ENCODE peak calls at places on chromosome 1, in eight cellular contexts. B is cardiac muscle cell, A is Peyer's patch, Y is heart left ventricle, W is body of pancreas, P is A549, G is neuronal stem cell, C is MM.1S. U is an unnamed sample.

GRCh38 chr1:59142663-59143487 is 154.0 kb upstream of the FGGY start:
- DNase-seq in B (peak; percentile 95), A (no peak), Y (no peak), W (no peak), P (peak; percentile 91), G (no peak), C (no peak), U (no peak)

GRCh38 chr1:160084771-160085321 is 3.5 kb downstream of the KCNJ9 start:
- DNase-seq in B (no peak), A (no peak), Y (no peak), W (no peak), P (no peak), G (no peak), C (no peak), U (no peak)

GRCh38 chr1:159960721-159961381 is 6.8 kb upstream of the SLAMF9 start:
- DNase-seq in B (peak; percentile 89), A (peak; percentile 91), Y (no peak), W (no peak), P (peak; percentile 62), G (no peak), C (no peak), U (no peak)

GRCh38 chr1:99570486-99571089 is 75.3 kb upstream of the PALMD start:
- DNase-seq in B (no peak), A (no peak), Y (no peak), W (no peak), P (no peak), G (no peak), C (no peak), U (no peak)

GRCh38 chr1:22216210-22216883 is 73.5 kb upstream of the WNT4 start:
- DNase-seq in B (no peak), A (no peak), Y (no peak), W (no peak), P (no peak), G (no peak), C (no peak), U (peak; percentile 56)

GRCh38 chr1:3313579-3313955 is 140.9 kb upstream of the ARHGEF16 start:
- DNase-seq in B (peak; percentile 96), A (peak; percentile 71), Y (peak; percentile 90), W (peak; percentile 90), P (no peak), G (peak; percentile 40), C (no peak), U (peak; percentile 97)

GRCh38 chr1:84968865-84969264 is 28.0 kb downstream of the MCOLN2 start:
- DNase-seq in B (no peak), A (no peak), Y (no peak), W (no peak), P (no peak), G (no peak), C (no peak), U (no peak)

GRCh38 chr1:26029864-26030481 is 8.4 kb downstream of the EXTL1 start:
- DNase-seq in B (no peak), A (no peak), Y (no peak), W (no peak), P (no peak), G (no peak), C (no peak), U (no peak)

GRCh38 chr1:200351826-200352549 is 57.8 kb downstream of the ZNF281 start:
- DNase-seq in B (peak; percentile 98), A (no peak), Y (no peak), W (no peak), P (peak; percentile 28), G (no peak), C (peak; percentile 83), U (no peak)

GRCh38 chr1:167221126-167221803 is 579 bp downstream of the POU2F1 start:
- DNase-seq in B (peak; percentile 16), A (no peak), Y (no peak), W (no peak), P (no peak), G (peak; percentile 26), C (peak; percentile 38), U (peak; percentile 41)

GRCh38 chr1:185556551-185556950 is 177.6 kb upstream of the HMCN1 start:
- DNase-seq in B (no peak), A (no peak), Y (no peak), W (no peak), P (no peak), G (no peak), C (no peak), U (no peak)

GRCh38 chr1:53502641-53503432 is 43.6 kb downstream of the DMRTB1 start:
- DNase-seq in B (no peak), A (no peak), Y (no peak), W (no peak), P (peak; percentile 10), G (no peak), C (no peak), U (peak; percentile 23)

GRCh38 chr1:168234846-168235547 is 9.2 kb downstream of the SFT2D2 start:
- DNase-seq in B (peak; percentile 65), A (peak; percentile 54), Y (no peak), W (peak; percentile 28), P (peak; percentile 65), G (no peak), C (peak; percentile 81), U (no peak)

GRCh38 chr1:90579212-90579802 is 137.8 kb downstream of the BARHL2 start:
- DNase-seq in B (peak; percentile 58), A (no peak), Y (no peak), W (no peak), P (peak; percentile 27), G (peak; percentile 43), C (peak; percentile 48), U (no peak)

GRCh38 chr1:156069490-156070455 is 8.8 kb downstream of the RAB25 start:
- DNase-seq in B (no peak), A (no peak), Y (no peak), W (no peak), P (no peak), G (no peak), C (no peak), U (no peak)

GRCh38 chr1:227946624-227947424 is 908 bp downstream of the WNT9A start:
- DNase-seq in B (peak; percentile 71), A (peak; percentile 84), Y (peak; percentile 79), W (peak; percentile 89), P (peak; percentile 80), G (peak; percentile 71), C (peak; percentile 66), U (peak; percentile 93)

GRCh38 chr1:180633092-180634045 is 1.5 kb downstream of the XPR1 start:
- DNase-seq in B (peak; percentile 56), A (no peak), Y (no peak), W (no peak), P (no peak), G (no peak), C (no peak), U (no peak)

GRCh38 chr1:73452522-73452921 is 745.5 kb downstream of the LRRIQ3 start:
- DNase-seq in B (no peak), A (no peak), Y (no peak), W (no peak), P (no peak), G (no peak), C (no peak), U (no peak)

GRCh38 chr1:112298558-112298957 is 97.5 kb upstream of the CTTNBP2NL start:
- DNase-seq in B (peak; percentile 81), A (no peak), Y (no peak), W (no peak), P (peak; percentile 41), G (peak; percentile 26), C (peak; percentile 25), U (peak; percentile 35)

GRCh38 chr1:6800728-6801127 is 15.5 kb downstream of the CAMTA1 start:
- DNase-seq in B (peak; percentile 67), A (no peak), Y (no peak), W (no peak), P (peak; percentile 20), G (no peak), C (no peak), U (no peak)

DNA sequence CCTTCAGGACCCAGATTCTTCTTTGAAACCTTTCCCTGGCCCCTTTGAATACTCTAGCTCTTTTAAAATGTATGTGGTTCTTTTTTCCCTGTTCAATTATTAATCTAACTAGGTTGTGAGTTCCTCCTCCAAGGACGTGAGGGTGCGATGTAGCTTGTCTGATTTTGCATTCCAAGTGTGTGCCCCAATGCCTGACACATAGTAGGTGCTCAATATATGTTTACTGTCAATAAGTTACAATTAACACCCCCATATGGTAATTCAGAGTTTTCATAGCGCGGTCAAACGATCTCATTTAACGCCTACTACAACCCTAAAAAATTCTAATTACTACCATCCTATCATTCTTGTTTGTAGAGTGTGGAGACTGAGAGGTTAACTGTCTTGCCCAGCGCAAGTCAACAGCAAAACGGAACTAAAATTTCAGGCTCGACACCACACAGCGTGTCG is 482 bp upstream of the MTR start:
- DNase-seq in B (no peak), A (no peak), Y (no peak), W (no peak), P (no peak), G (no peak), C (no peak), U (no peak)
- H3K27ac ChIP-seq in B (peak overlapping the region; percentile 32), A (peak overlapping the region; percentile 97), Y (peak overlapping the region; percentile 93), W (peak overlapping the region; percentile 94), P (peak overlapping the region; percentile 70), G (no peak overlapping the region), C (peak overlapping the region; percentile 90), U (peak overlapping the region; percentile 7)

DNA sequence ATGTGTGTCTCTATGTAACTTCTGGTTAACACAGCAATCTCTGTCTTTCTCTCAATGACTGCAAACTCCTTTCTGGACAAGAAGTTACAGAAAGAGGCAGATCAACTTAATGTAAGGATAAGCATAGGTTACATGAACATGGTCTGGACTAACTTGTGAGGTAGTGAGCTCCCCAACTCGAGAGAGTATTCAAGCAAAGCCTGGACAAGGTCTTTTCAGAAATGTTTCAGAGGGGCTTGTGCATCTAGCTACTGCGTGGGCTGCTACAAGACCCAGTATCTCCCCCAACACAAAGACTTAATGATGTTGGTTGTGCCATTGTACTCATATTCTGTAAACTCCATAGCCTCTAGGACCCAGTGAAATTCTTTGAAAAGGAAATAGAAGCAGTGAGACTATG is 23.5 kb upstream of the CLSTN1 start:
- DNase-seq in B (no peak), A (no peak), Y (no peak), W (no peak), P (no peak), G (no peak), C (no peak), U (no peak)
- H3K27ac ChIP-seq in B (no peak overlapping the region), A (no peak overlapping the region), Y (no peak overlapping the region), W (no peak overlapping the region), P (no peak overlapping the region), G (no peak overlapping the region), C (no peak overlapping the region), U (no peak overlapping the region)

GRCh38 chr1:56522680-56523079 is 56.7 kb downstream of the PLPP3 start:
- DNase-seq in B (peak; percentile 23), A (no peak), Y (no peak), W (no peak), P (no peak), G (no peak), C (no peak), U (peak; percentile 54)
- H3K27ac ChIP-seq in B (peak overlapping the region; percentile 57), A (no peak overlapping the region), Y (no peak overlapping the region), W (no peak overlapping the region), P (no peak overlapping the region), G (no peak overlapping the region), C (no peak overlapping the region), U (peak overlapping the region; percentile 10)

DNA sequence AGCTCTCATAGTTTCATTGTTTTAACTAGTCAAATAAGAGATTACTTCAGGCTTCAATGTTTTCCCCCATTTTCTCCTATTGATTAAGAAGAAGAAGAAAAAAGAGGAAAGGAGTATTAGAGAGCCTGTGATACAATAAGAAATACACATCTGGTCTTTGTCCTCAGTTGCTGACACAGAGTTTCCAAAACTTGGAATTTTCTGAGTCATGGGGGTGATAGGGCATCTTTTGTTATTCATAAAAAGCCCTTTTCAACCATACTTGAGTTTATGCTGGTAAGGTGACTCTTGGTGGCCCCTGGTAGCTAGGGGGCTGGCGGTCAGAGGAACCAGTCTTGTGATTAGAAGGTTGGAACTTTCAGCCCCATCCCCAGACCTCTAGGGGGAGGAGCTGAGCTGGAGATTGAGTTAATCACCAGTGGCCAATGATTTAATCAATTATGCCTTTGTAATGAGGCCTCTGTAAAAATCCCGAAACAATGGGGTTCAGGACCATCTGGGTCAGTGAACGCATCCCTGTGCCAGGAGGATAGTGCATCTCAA is 28.9 kb upstream of the KLF18 start:
- DNase-seq in B (peak; percentile 65), A (no peak), Y (no peak), W (no peak), P (no peak), G (no peak), C (no peak), U (no peak)
- H3K27ac ChIP-seq in B (no peak overlapping the region), A (no peak overlapping the region), Y (no peak overlapping the region), W (no peak overlapping the region), P (no peak overlapping the region), G (no peak overlapping the region), C (no peak overlapping the region), U (no peak overlapping the region)